ENCODE peak calls at places on chromosomes 16 and 17, in nine cellular contexts. One of them, this sample, is unnamed.

GRCh38 chr16:25633549-25633948 is 58.2 kb upstream of the HS3ST4 start:
- DNase-seq in NCI-H1436: no peak
- DNase-seq in activated CD8-positive, alpha-beta memory T cell treated with anti-CD3 and anti-CD28 coated beads for 4 hours: no peak
- DNase-seq in germinal center: no peak
- DNase-seq in H7: no peak
- DNase-seq in M059J: peak; percentile 70
- DNase-seq in stimulated activated CD8-positive, alpha-beta memory T cell treated with anti-CD3 and anti-CD28 coated beads, Interleukin-4, amount 100 ng/mL, for 1 hour: no peak
- DNase-seq in left kidney: no peak
- DNase-seq in tibial artery: no peak
- DNase-seq in this sample: no peak

GRCh38 chr17:48209973-48210372 is 102.4 kb downstream of the SNX11 start:
- DNase-seq in NCI-H1436: no peak
- DNase-seq in activated CD8-positive, alpha-beta memory T cell treated with anti-CD3 and anti-CD28 coated beads for 4 hours: no peak
- DNase-seq in germinal center: no peak
- DNase-seq in H7: no peak
- DNase-seq in M059J: no peak
- DNase-seq in stimulated activated CD8-positive, alpha-beta memory T cell treated with anti-CD3 and anti-CD28 coated beads, Interleukin-4, amount 100 ng/mL, for 1 hour: no peak
- DNase-seq in left kidney: no peak
- DNase-seq in tibial artery: no peak
- DNase-seq in this sample: no peak

GRCh38 chr16:62853887-62854286 is 817.6 kb upstream of the CDH8 start:
- DNase-seq in NCI-H1436: no peak
- DNase-seq in activated CD8-positive, alpha-beta memory T cell treated with anti-CD3 and anti-CD28 coated beads for 4 hours: no peak
- DNase-seq in germinal center: no peak
- DNase-seq in H7: no peak
- DNase-seq in M059J: no peak
- DNase-seq in stimulated activated CD8-positive, alpha-beta memory T cell treated with anti-CD3 and anti-CD28 coated beads, Interleukin-4, amount 100 ng/mL, for 1 hour: no peak
- DNase-seq in left kidney: no peak
- DNase-seq in tibial artery: no peak
- DNase-seq in this sample: no peak

GRCh38 chr16:35574454-35575431 is 2115.3 kb downstream of the TP53TG3F start:
- DNase-seq in NCI-H1436: no peak
- DNase-seq in activated CD8-positive, alpha-beta memory T cell treated with anti-CD3 and anti-CD28 coated beads for 4 hours: no peak
- DNase-seq in germinal center: no peak
- DNase-seq in H7: no peak
- DNase-seq in M059J: no peak
- DNase-seq in stimulated activated CD8-positive, alpha-beta memory T cell treated with anti-CD3 and anti-CD28 coated beads, Interleukin-4, amount 100 ng/mL, for 1 hour: no peak
- DNase-seq in left kidney: no peak
- DNase-seq in tibial artery: no peak
- DNase-seq in this sample: no peak

GRCh38 chr17:63497708-63498483 is 21.0 kb downstream of the ACE start:
- DNase-seq in NCI-H1436: peak; percentile 63
- DNase-seq in activated CD8-positive, alpha-beta memory T cell treated with anti-CD3 and anti-CD28 coated beads for 4 hours: no peak
- DNase-seq in germinal center: no peak
- DNase-seq in H7: peak; percentile 88
- DNase-seq in M059J: no peak
- DNase-seq in stimulated activated CD8-positive, alpha-beta memory T cell treated with anti-CD3 and anti-CD28 coated beads, Interleukin-4, amount 100 ng/mL, for 1 hour: no peak
- DNase-seq in left kidney: peak; percentile 77
- DNase-seq in tibial artery: no peak
- DNase-seq in this sample: peak; percentile 44

GRCh38 chr16:79598341-79599181 is 2.0 kb downstream of the MAF start:
- DNase-seq in NCI-H1436: peak; percentile 62
- DNase-seq in activated CD8-positive, alpha-beta memory T cell treated with anti-CD3 and anti-CD28 coated beads for 4 hours: no peak
- DNase-seq in germinal center: peak; percentile 14
- DNase-seq in H7: peak; percentile 77
- DNase-seq in M059J: peak; percentile 15
- DNase-seq in stimulated activated CD8-positive, alpha-beta memory T cell treated with anti-CD3 and anti-CD28 coated beads, Interleukin-4, amount 100 ng/mL, for 1 hour: no peak
- DNase-seq in left kidney: peak; percentile 96
- DNase-seq in tibial artery: peak; percentile 81
- DNase-seq in this sample: peak; percentile 10

GRCh38 chr16:75244844-75245758 is 6.3 kb downstream of the BCAR1 start:
- DNase-seq in NCI-H1436: no peak
- DNase-seq in activated CD8-positive, alpha-beta memory T cell treated with anti-CD3 and anti-CD28 coated beads for 4 hours: no peak
- DNase-seq in germinal center: no peak
- DNase-seq in H7: peak; percentile 94
- DNase-seq in M059J: peak; percentile 99
- DNase-seq in stimulated activated CD8-positive, alpha-beta memory T cell treated with anti-CD3 and anti-CD28 coated beads, Interleukin-4, amount 100 ng/mL, for 1 hour: no peak
- DNase-seq in left kidney: peak; percentile 76
- DNase-seq in tibial artery: peak; percentile 99
- DNase-seq in this sample: peak; percentile 43

GRCh38 chr16:3640207-3640606 is 14.3 kb upstream of the DNASE1 start:
- DNase-seq in NCI-H1436: no peak
- DNase-seq in activated CD8-positive, alpha-beta memory T cell treated with anti-CD3 and anti-CD28 coated beads for 4 hours: no peak
- DNase-seq in germinal center: no peak
- DNase-seq in H7: peak; percentile 28
- DNase-seq in M059J: no peak
- DNase-seq in stimulated activated CD8-positive, alpha-beta memory T cell treated with anti-CD3 and anti-CD28 coated beads, Interleukin-4, amount 100 ng/mL, for 1 hour: no peak
- DNase-seq in left kidney: no peak
- DNase-seq in tibial artery: no peak
- DNase-seq in this sample: no peak